ENCODE peak calls at places on chromosomes 3 and 15, in six cellular contexts. A is AG09309, E is left ventricle myocardium inferior, W is astrocyte of the spinal cord, S is choroid plexus epithelial cell, G is heart left ventricle. P is an unnamed sample.
A peak's percentile ranks its signal among the peaks of the same experiment; 100 is the strongest.

GRCh38 chr3:105970283-105970682 is 101.5 kb upstream of the CBLB start:
- DNase-seq in A (peak; percentile 81), E (no peak), W (peak; percentile 48), S (peak; percentile 85), G (no peak), P (peak; percentile 77)

GRCh38 chr3:51336261-51336660 is 48.8 kb upstream of the MANF start:
- DNase-seq in A (no peak), E (no peak), W (no peak), S (no peak), G (no peak), P (no peak)

GRCh38 chr3:4350789-4351163 is 47.6 kb downstream of the SETMAR start:
- DNase-seq in A (peak; percentile 33), E (no peak), W (peak; percentile 61), S (peak; percentile 83), G (peak; percentile 45), P (peak; percentile 76)

GRCh38 chr3:62870321-62870720 is 4.9 kb downstream of the CADPS start:
- DNase-seq in A (peak; percentile 11), E (no peak), W (peak; percentile 61), S (no peak), G (no peak), P (no peak)

GRCh38 chr15:92385096-92385495 is 8.6 kb upstream of the ST8SIA2 start:
- DNase-seq in A (peak; percentile 14), E (no peak), W (no peak), S (no peak), G (no peak), P (peak; percentile 8)

GRCh38 chr3:111808439-111808838 is 50.6 kb upstream of the PHLDB2 start:
- DNase-seq in A (no peak), E (no peak), W (no peak), S (peak; percentile 59), G (no peak), P (peak; percentile 50)

GRCh38 chr3:155232605-155233004 is 60.9 kb downstream of the STRIT1 start:
- DNase-seq in A (peak; percentile 92), E (peak; percentile 59), W (peak; percentile 90), S (peak; percentile 88), G (peak; percentile 65), P (peak; percentile 90)

GRCh38 chr3:46684881-46685280 is 8.6 kb downstream of the ALS2CL start:
- DNase-seq in A (no peak), E (no peak), W (no peak), S (no peak), G (no peak), P (no peak)

GRCh38 chr3:103794656-103795055 is 1359.8 kb downstream of the ZPLD1 start:
- DNase-seq in A (no peak), E (no peak), W (no peak), S (no peak), G (no peak), P (no peak)

GRCh38 chr3:18335202-18335601 is 89.9 kb downstream of the SATB1 start:
- DNase-seq in A (no peak), E (no peak), W (no peak), S (no peak), G (no peak), P (no peak)

GRCh38 chr3:152355744-152356665 is 87.3 kb downstream of the MBNL1 start:
- DNase-seq in A (no peak), E (no peak), W (no peak), S (no peak), G (no peak), P (no peak)

GRCh38 chr15:65336767-65337435 is 32.4 kb downstream of the RNU5B-1 start:
- DNase-seq in A (no peak), E (no peak), W (no peak), S (no peak), G (no peak), P (no peak)

GRCh38 chr3:14434541-14435151 is 32.2 kb downstream of the SLC6A6 start:
- DNase-seq in A (no peak), E (peak; percentile 51), W (no peak), S (no peak), G (no peak), P (no peak)

GRCh38 chr3:81743096-81744025 is 18.1 kb downstream of the GBE1 start:
- DNase-seq in A (peak; percentile 91), E (no peak), W (peak; percentile 96), S (peak; percentile 97), G (no peak), P (peak; percentile 97)

GRCh38 chr3:172607305-172608121 is 84.3 kb upstream of the TNFSF10 start:
- DNase-seq in A (no peak), E (no peak), W (peak; percentile 91), S (peak; percentile 91), G (no peak), P (peak; percentile 62)

GRCh38 chr15:80121546-80121945 is 31.3 kb upstream of the FAH start:
- DNase-seq in A (no peak), E (no peak), W (no peak), S (no peak), G (no peak), P (no peak)

GRCh38 chr3:31425401-31425800 is 107.3 kb upstream of the STT3B start:
- DNase-seq in A (no peak), E (no peak), W (no peak), S (no peak), G (no peak), P (no peak)

GRCh38 chr3:33437556-33438283 is 2.5 kb downstream of the UBP1 start:
- DNase-seq in A (no peak), E (peak; percentile 20), W (peak; percentile 57), S (peak; percentile 72), G (no peak), P (peak; percentile 54)

GRCh38 chr3:40079203-40079844 is 230.2 kb upstream of the EIF1B start:
- DNase-seq in A (peak; percentile 73), E (no peak), W (peak; percentile 70), S (peak; percentile 71), G (no peak), P (peak; percentile 1)

GRCh38 chr3:50608278-50608677 is 3.3 kb downstream of the CISH start:
- DNase-seq in A (no peak), E (no peak), W (no peak), S (no peak), G (no peak), P (no peak)

GRCh38 chr3:175269394-175269793 is 410.3 kb downstream of the NAALADL2 start:
- DNase-seq in A (no peak), E (no peak), W (no peak), S (no peak), G (no peak), P (no peak)

GRCh38 chr3:158107508-158108095 is 1.4 kb upstream of the SHOX2 start:
- DNase-seq in A (no peak), E (no peak), W (peak; percentile 22), S (no peak), G (no peak), P (no peak)

GRCh38 chr3:147392083-147392916 is 14.0 kb downstream of the ZIC4 start:
- DNase-seq in A (peak; percentile 13), E (no peak), W (peak; percentile 89), S (peak; percentile 87), G (no peak), P (no peak)

GRCh38 chr3:42300013-42300412 is 34.0 kb upstream of the CCK start:
- DNase-seq in A (no peak), E (no peak), W (peak; percentile 53), S (peak; percentile 67), G (no peak), P (peak; percentile 33)

GRCh38 chr15:63603516-63603915 is 6.3 kb downstream of the FBXL22 start:
- DNase-seq in A (no peak), E (no peak), W (no peak), S (no peak), G (no peak), P (no peak)

GRCh38 chr3:13547591-13548371 is 1.1 kb upstream of the FBLN2 start:
- DNase-seq in A (no peak), E (no peak), W (no peak), S (no peak), G (no peak), P (no peak)

GRCh38 chr15:63851431-63851830 is 17.7 kb upstream of the HERC1 start:
- DNase-seq in A (no peak), E (no peak), W (no peak), S (no peak), G (no peak), P (no peak)

GRCh38 chr3:65761431-65761830 is 277.3 kb downstream of the MAGI1 start:
- DNase-seq in A (no peak), E (no peak), W (no peak), S (no peak), G (no peak), P (no peak)

GRCh38 chr3:39144095-39144747 is 9.2 kb downstream of the CSRNP1 start:
- DNase-seq in A (no peak), E (no peak), W (no peak), S (no peak), G (no peak), P (no peak)

GRCh38 chr3:21718943-21719591 is 31.9 kb downstream of the ZNF385D start:
- DNase-seq in A (no peak), E (no peak), W (no peak), S (no peak), G (no peak), P (no peak)

GRCh38 chr3:101867521-101867920 is 18.2 kb downstream of the NFKBIZ start:
- DNase-seq in A (no peak), E (no peak), W (no peak), S (no peak), G (no peak), P (no peak)
- H3K4me3 ChIP-seq in A (no peak overlapping the region), E (no peak overlapping the region), W (no peak overlapping the region), S (no peak overlapping the region), G (no peak overlapping the region), P (no peak overlapping the region)

GRCh38 chr3:70308760-70309159 is 3.7 kb downstream of the MDFIC2 start:
- DNase-seq in A (no peak), E (no peak), W (peak; percentile 15), S (peak; percentile 72), G (no peak), P (no peak)
- TF ChIP-seq CTCF in A (no peak), E (no peak), W (peak; percentile 29), S (peak; percentile 68), G (no peak), P (no peak)

DNA sequence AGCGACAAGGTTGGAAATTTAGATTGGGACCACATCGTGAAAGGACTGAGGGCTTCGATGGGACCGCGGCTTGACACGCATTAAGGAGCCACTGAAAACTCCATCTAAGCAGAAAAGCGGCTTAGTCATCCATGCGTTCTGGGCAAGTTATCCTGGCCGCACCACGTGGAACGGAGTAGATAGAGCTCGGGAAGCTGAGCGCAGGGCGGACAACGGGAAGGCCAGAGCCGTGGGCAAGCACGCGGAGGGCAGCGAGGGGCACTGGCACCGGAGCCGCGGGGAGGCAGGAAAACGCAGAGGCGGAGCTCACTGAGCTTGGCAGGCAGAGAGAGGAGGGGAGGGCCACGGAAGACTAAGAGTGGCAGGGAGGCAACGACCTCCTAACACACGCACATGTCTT is 61.3 kb upstream of the VGLL4 start:
- DNase-seq in A (no peak), E (no peak), W (no peak), S (no peak), G (no peak), P (peak; percentile 34)
- H3K4me3 ChIP-seq in A (no peak overlapping the region), E (no peak overlapping the region), W (no peak overlapping the region), S (no peak overlapping the region), G (no peak overlapping the region), P (no peak overlapping the region)

GRCh38 chr3:160225181-160226025 is at the start of gene C3orf80:
- DNase-seq in A (no peak), E (peak; percentile 36), W (no peak), S (peak; percentile 27), G (peak; percentile 32), P (peak; percentile 30)
- TF ChIP-seq CTCF in A (no peak), E (peak; percentile 45), W (no peak), S (no peak), G (no peak), P (no peak)

P was measured in fibroblast of villous mesenchyme.